ENCODE peak calls at places on chromosomes 6 and 20, in nine cellular contexts. R is right lobe of liver, Y is left ventricle myocardium inferior, E is body of pancreas, L is heart left ventricle, A is psoas muscle, T is dorsolateral prefrontal cortex, V is SJSA1, K is ascending aorta. M is an unnamed sample.

GRCh38 chr20:3752386-3752759 is 15.2 kb downstream of the ADISSP start:
- DNase-seq in R (no peak), Y (no peak), E (no peak), L (no peak), A (no peak), T (no peak), V (no peak), K (no peak), M (no peak)

GRCh38 chr6:33794910-33795615 is 6.1 kb upstream of the LEMD2 start:
- DNase-seq in R (no peak), Y (no peak), E (no peak), L (no peak), A (no peak), T (no peak), V (no peak), K (no peak), M (no peak)

GRCh38 chr6:7172605-7173185 is 64.9 kb downstream of the RREB1 start:
- DNase-seq in R (no peak), Y (no peak), E (peak), L (no peak), A (peak), T (no peak), V (no peak), K (no peak), M (no peak)

GRCh38 chr20:61251529-61252393 is at the start of gene CDH4:
- DNase-seq in R (no peak), Y (no peak), E (no peak), L (no peak), A (no peak), T (no peak), V (no peak), K (no peak), M (no peak)

GRCh38 chr6:108027054-108027453 is 47.5 kb downstream of the OSTM1 start:
- DNase-seq in R (no peak), Y (no peak), E (no peak), L (no peak), A (no peak), T (no peak), V (no peak), K (no peak), M (no peak)

GRCh38 chr6:155333414-155333813 is 19.1 kb upstream of the TFB1M start:
- DNase-seq in R (no peak), Y (no peak), E (no peak), L (no peak), A (no peak), T (no peak), V (no peak), K (no peak), M (no peak)

GRCh38 chr6:116476021-116476678 is 15.0 kb downstream of the CALHM6 start:
- DNase-seq in R (no peak), Y (no peak), E (no peak), L (no peak), A (no peak), T (no peak), V (no peak), K (no peak), M (peak)

GRCh38 chr20:10739575-10739974 is 65.8 kb upstream of the JAG1 start:
- DNase-seq in R (no peak), Y (no peak), E (peak), L (no peak), A (no peak), T (no peak), V (no peak), K (no peak), M (no peak)

GRCh38 chr6:28218312-28219248 is 6.5 kb upstream of the ZSCAN9 start:
- DNase-seq in R (peak), Y (peak), E (peak), L (peak), A (peak), T (no peak), V (peak), K (no peak), M (no peak)

GRCh38 chr20:45983279-45983743 is 11.3 kb upstream of the ZNF335 start:
- DNase-seq in R (no peak), Y (no peak), E (no peak), L (no peak), A (no peak), T (no peak), V (no peak), K (no peak), M (no peak)

DNA sequence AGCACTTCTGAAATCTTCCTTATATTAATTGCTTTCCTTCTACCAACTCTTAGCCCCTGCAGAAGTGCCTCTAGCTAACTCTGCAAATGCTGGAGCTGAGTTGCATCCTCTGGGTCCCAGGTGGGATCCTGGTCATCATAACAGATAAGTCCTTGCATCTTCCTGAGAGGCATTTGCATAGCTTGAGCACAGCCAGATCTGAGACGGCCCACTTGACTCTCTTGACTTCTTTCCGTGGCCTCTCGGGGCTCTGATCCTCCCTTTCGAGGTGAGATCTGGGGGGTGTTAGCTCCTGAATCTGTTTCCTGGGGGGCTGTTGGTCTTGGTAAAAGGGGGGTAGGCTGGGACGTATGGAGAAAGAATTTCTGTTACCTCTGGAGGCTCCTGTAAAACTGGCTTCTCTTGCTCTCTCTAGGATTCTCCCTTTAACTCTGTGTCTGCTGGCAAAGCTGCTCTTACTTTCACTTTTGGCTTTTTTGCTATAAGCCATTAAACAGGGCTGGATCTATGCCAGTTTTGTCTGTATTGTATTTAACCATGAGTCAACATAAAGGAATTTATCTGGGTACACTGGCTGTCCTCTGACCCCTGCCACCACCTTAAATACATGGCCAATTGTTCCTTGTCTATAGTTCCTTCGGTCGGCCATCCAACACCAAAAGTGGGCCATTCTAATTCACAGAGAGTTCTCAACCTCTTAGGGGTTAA is 223.1 kb upstream of the SYNCRIP start:
- DNase-seq in R (no peak), Y (no peak), E (peak), L (no peak), A (no peak), T (no peak), V (peak), K (no peak), M (peak)
- H3K4me3 ChIP-seq in R (no peak), Y (peak), E (no peak), L (no peak), A (peak), T (peak), V (peak), K (peak), M (peak)

GRCh38 chr6:148760143-148760505 is 13.3 kb downstream of the UST start:
- DNase-seq in R (no peak), Y (no peak), E (no peak), L (no peak), A (no peak), T (no peak), V (no peak), K (no peak), M (no peak)
- H3K4me3 ChIP-seq in R (no peak), Y (no peak), E (no peak), L (no peak), A (no peak), T (peak), V (no peak), K (peak), M (peak)

DNA sequence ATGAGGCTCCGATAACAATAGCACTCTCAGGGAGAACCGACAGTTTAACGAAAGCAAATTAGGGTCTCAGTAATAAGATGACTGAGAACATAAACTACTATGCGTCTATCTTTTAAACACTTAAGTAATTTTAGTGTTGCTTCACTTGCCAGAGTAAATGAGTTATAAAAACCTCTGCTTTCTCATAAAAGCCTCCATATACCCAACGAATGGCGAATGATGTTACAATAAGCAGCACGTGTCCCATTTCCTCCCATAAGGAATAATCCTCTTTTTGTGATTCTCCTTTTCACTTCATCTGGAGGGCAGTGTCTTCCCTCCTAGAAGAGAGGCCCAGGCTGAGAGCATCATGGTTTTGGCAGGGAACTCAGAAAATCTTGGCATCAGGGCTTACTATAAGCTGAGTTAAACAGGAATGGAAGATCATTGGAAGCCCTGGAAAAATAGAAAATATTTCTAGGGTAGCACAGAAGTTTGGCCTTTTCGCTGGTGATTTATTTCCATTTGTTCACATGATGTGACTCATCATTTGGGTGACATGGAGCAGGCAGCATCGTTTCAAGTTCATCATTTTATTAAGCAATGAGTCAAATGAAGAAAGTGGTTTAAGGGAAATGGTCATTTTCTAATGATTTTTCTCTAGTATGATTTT is 255.4 kb downstream of the ATXN1 start:
- DNase-seq in R (no peak), Y (no peak), E (no peak), L (no peak), A (no peak), T (no peak), V (no peak), K (no peak), M (no peak)
- H3K4me3 ChIP-seq in R (no peak), Y (no peak), E (no peak), L (no peak), A (no peak), T (no peak), V (no peak), K (no peak), M (no peak)

GRCh38 chr20:1389703-1390385 is 3.0 kb downstream of the FKBP1A start:
- DNase-seq in R (no peak), Y (no peak), E (no peak), L (no peak), A (no peak), T (no peak), V (no peak), K (no peak), M (no peak)
- H3K4me3 ChIP-seq in R (no peak), Y (peak), E (no peak), L (no peak), A (peak), T (peak), V (no peak), K (peak), M (peak)

GRCh38 chr6:132768051-132768517 is 10.4 kb upstream of the VNN2 start:
- DNase-seq in R (peak), Y (peak), E (peak), L (peak), A (no peak), T (no peak), V (no peak), K (no peak), M (peak)
- H3K4me3 ChIP-seq in R (peak), Y (no peak), E (no peak), L (no peak), A (no peak), T (no peak), V (no peak), K (no peak), M (no peak)

GRCh38 chr6:163408352-163408991 is 6.0 kb upstream of the QKI start:
- DNase-seq in R (no peak), Y (no peak), E (no peak), L (no peak), A (no peak), T (no peak), V (no peak), K (no peak), M (no peak)

GRCh38 chr6:163406320-163406719 is 8.2 kb upstream of the QKI start:
- DNase-seq in R (no peak), Y (no peak), E (no peak), L (no peak), A (no peak), T (no peak), V (no peak), K (no peak), M (no peak)

GRCh38 chr6:163406830-163407229 is 7.7 kb upstream of the QKI start:
- DNase-seq in R (no peak), Y (no peak), E (no peak), L (no peak), A (no peak), T (no peak), V (no peak), K (no peak), M (no peak)

GRCh38 chr6:163404825-163405265 is 9.7 kb upstream of the QKI start:
- DNase-seq in R (peak), Y (no peak), E (peak), L (peak), A (peak), T (no peak), V (no peak), K (peak), M (no peak)

DNA sequence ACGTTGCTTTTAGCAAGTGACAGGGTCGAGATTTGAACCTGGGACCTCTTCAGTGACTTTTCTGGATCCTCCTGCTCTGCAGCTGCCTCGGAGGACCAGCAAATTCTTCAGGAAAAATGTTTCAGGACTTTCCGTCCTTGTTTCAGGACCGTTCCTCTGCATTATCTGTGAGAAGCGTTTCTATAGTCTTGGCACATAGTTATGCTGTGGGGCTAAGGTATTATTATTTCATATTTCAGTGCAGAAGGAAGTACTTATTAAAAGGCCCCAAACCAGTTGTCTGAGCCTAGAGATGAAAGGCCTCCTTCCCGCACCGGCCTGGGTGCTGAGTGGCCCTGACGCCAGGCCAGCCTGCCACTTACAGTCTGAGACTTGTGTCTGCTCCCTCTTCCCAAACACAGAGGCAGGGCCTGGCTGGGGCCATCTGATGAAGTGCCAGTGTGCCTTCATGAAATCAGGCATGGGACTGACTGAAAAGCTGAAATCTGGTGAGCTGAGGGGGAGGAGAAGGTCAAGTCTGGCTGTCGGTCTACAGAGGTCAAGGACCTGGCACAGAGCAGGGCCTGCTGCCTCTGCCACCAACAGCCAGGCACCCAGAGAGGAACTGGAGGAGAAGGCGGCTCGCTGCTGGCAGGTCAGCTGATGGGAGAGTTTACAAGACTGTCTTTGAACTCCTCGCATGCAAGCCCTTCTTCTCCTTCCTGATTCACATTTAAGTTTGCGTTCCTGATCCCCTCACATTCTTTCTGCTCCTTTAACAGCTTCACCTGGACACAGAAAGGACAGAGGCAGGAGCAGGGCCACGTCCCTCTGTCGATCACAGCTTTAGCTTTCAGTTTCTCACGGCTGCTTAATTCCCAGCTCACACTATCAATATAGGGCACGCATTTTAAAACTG is 8.9 kb upstream of the QKI start:
- DNase-seq in R (peak), Y (peak), E (peak), L (peak), A (peak), T (peak), V (no peak), K (peak), M (no peak)
- H3K4me3 ChIP-seq in R (peak), Y (peak), E (no peak), L (peak), A (peak), T (peak), V (peak), K (peak), M (no peak)

GRCh38 chr20:8215516-8215915 is 83.5 kb downstream of the PLCB1 start:
- DNase-seq in R (no peak), Y (no peak), E (no peak), L (no peak), A (no peak), T (no peak), V (no peak), K (no peak), M (no peak)
- H3K4me3 ChIP-seq in R (no peak), Y (no peak), E (no peak), L (no peak), A (no peak), T (peak), V (no peak), K (no peak), M (no peak)

GRCh38 chr6:125273251-125273650 is 28.5 kb downstream of the HDDC2 start:
- DNase-seq in R (no peak), Y (no peak), E (no peak), L (no peak), A (no peak), T (no peak), V (no peak), K (no peak), M (no peak)

GRCh38 chr6:125274935-125275334 is 26.8 kb downstream of the HDDC2 start:
- DNase-seq in R (no peak), Y (no peak), E (no peak), L (no peak), A (no peak), T (no peak), V (no peak), K (no peak), M (no peak)

GRCh38 chr6:125277838-125278237 is 23.9 kb downstream of the HDDC2 start:
- DNase-seq in R (no peak), Y (no peak), E (no peak), L (no peak), A (peak), T (no peak), V (no peak), K (no peak), M (no peak)

GRCh38 chr6:125273965-125274364 is 27.8 kb downstream of the HDDC2 start:
- DNase-seq in R (no peak), Y (no peak), E (peak), L (peak), A (no peak), T (no peak), V (peak), K (no peak), M (no peak)

GRCh38 chr6:125275779-125276178 is 26.0 kb downstream of the HDDC2 start:
- DNase-seq in R (no peak), Y (no peak), E (no peak), L (no peak), A (no peak), T (no peak), V (no peak), K (no peak), M (no peak)
- H3K4me3 ChIP-seq in R (no peak), Y (no peak), E (no peak), L (no peak), A (no peak), T (no peak), V (no peak), K (no peak), M (no peak)

GRCh38 chr6:38796006-38796405 is 80.9 kb downstream of the DNAH8 start:
- DNase-seq in R (no peak), Y (no peak), E (no peak), L (no peak), A (no peak), T (no peak), V (no peak), K (no peak), M (no peak)
- H3K4me3 ChIP-seq in R (no peak), Y (no peak), E (no peak), L (no peak), A (no peak), T (no peak), V (no peak), K (no peak), M (no peak)

DNA sequence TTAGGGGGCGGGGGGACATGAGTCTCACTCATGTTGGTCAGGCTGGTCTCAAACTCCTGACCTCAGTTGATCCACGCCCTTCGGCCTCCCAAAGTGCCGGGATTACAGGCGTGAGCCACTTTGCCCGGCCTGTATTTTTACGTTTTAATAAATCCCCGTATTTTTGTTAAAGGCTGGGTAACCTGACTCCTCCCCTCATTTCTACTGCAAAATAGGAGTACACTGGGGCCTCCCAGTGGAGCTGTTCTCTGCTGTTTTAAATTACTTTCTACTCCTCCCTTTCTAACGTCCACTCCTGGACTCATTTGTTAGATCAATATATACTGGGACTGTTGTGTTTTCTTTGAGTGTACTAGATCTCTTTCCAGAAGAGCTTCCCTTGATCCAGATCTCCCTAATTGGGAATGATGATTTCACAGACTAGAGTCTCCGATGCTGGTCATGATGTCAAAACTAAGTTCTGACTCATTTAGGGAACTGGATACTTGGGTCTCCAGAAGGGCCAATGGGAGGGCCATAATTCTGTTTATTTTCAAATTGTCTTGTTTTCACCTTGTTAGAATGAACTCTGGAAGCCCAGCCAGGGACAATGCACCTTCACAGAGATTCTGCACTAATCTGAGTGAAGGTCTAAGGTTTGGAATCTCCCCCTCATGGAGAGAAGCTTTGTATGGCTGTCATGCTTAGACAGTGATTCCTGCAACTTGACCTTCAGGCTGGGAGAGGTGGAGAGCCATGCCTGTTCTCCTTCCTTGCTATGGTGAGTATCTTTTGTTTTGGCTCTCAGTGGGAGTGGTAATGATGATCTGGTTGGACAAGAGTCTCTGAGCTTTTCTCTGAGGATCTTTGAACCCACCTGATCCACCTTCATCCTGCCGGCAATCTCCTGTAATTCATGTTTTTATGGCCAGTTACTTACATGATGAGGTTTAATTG is 9.4 kb downstream of the HSPA1B start:
- DNase-seq in R (no peak), Y (no peak), E (no peak), L (no peak), A (no peak), T (no peak), V (no peak), K (no peak), M (no peak)
- H3K4me3 ChIP-seq in R (peak), Y (peak), E (no peak), L (no peak), A (peak), T (peak), V (peak), K (peak), M (peak)